ENCODE peak calls at places on chromosomes 2 and 18, in eight cellular contexts. One of them, this sample, is unnamed.
A peak's percentile ranks its signal among the peaks of the same experiment; 100 is the strongest.

GRCh38 chr2:10126627-10127026 is 4.1 kb downstream of the RRM2 start:
- DNase-seq in K562: peak; percentile 1
- DNase-seq in body of pancreas: no peak
- DNase-seq in uterus: no peak
- DNase-seq in stomach: no peak
- DNase-seq in HepG2: no peak
- DNase-seq in GM12891: no peak
- DNase-seq in heart left ventricle: no peak
- DNase-seq in this sample: peak; percentile 53

GRCh38 chr2:62663920-62664319 is 41.6 kb upstream of the EHBP1 start:
- DNase-seq in K562: no peak
- DNase-seq in body of pancreas: no peak
- DNase-seq in stomach: no peak
- DNase-seq in HepG2: no peak
- DNase-seq in GM12891: no peak
- DNase-seq in uterus: no peak
- DNase-seq in heart left ventricle: no peak
- DNase-seq in this sample: no peak

GRCh38 chr2:69767034-69767433 is 25.1 kb downstream of the ANXA4 start:
- DNase-seq in HepG2: no peak
- DNase-seq in stomach: no peak
- DNase-seq in GM12891: no peak
- DNase-seq in body of pancreas: no peak
- DNase-seq in heart left ventricle: no peak
- DNase-seq in uterus: no peak
- DNase-seq in K562: no peak
- DNase-seq in this sample: no peak

GRCh38 chr2:176129013-176129796 is at the start of gene HOXD8:
- DNase-seq in stomach: no peak
- DNase-seq in body of pancreas: no peak
- DNase-seq in GM12891: no peak
- DNase-seq in heart left ventricle: peak; percentile 47
- DNase-seq in uterus: peak; percentile 88
- DNase-seq in HepG2: no peak
- DNase-seq in K562: peak; percentile 32
- DNase-seq in this sample: peak; percentile 77

GRCh38 chr18:35968278-35968880 is 4.1 kb upstream of the RMP24 start:
- DNase-seq in HepG2: no peak
- DNase-seq in GM12891: no peak
- DNase-seq in stomach: no peak
- DNase-seq in uterus: no peak
- DNase-seq in heart left ventricle: no peak
- DNase-seq in K562: no peak
- DNase-seq in body of pancreas: no peak
- DNase-seq in this sample: no peak

GRCh38 chr2:211144078-211144477 is 587.7 kb downstream of the CPS1 start:
- DNase-seq in HepG2: no peak
- DNase-seq in GM12891: no peak
- DNase-seq in uterus: no peak
- DNase-seq in body of pancreas: no peak
- DNase-seq in K562: no peak
- DNase-seq in heart left ventricle: no peak
- DNase-seq in stomach: no peak
- DNase-seq in this sample: no peak

GRCh38 chr2:163123526-163123925 is 285.0 kb upstream of the KCNH7 start:
- DNase-seq in GM12891: no peak
- DNase-seq in heart left ventricle: no peak
- DNase-seq in K562: no peak
- DNase-seq in uterus: no peak
- DNase-seq in stomach: no peak
- DNase-seq in body of pancreas: no peak
- DNase-seq in HepG2: no peak
- DNase-seq in this sample: no peak

GRCh38 chr2:169513926-169514325 is 4.4 kb downstream of the KLHL41 start:
- DNase-seq in stomach: no peak
- DNase-seq in heart left ventricle: no peak
- DNase-seq in K562: no peak
- DNase-seq in GM12891: no peak
- DNase-seq in HepG2: peak; percentile 30
- DNase-seq in uterus: no peak
- DNase-seq in body of pancreas: no peak
- DNase-seq in this sample: no peak

GRCh38 chr2:230124792-230125452 is 56.2 kb upstream of the SLC16A14 start:
- DNase-seq in uterus: no peak
- DNase-seq in GM12891: no peak
- DNase-seq in heart left ventricle: peak; percentile 47
- DNase-seq in stomach: peak; percentile 30
- DNase-seq in HepG2: no peak
- DNase-seq in body of pancreas: no peak
- DNase-seq in K562: no peak
- DNase-seq in this sample: no peak

GRCh38 chr2:166895243-166895642 is 7.0 kb downstream of the XIRP2 start:
- DNase-seq in body of pancreas: no peak
- DNase-seq in GM12891: no peak
- DNase-seq in uterus: no peak
- DNase-seq in heart left ventricle: no peak
- DNase-seq in HepG2: no peak
- DNase-seq in K562: no peak
- DNase-seq in stomach: no peak
- DNase-seq in this sample: no peak

GRCh38 chr2:79512442-79513401 is at the start of gene CTNNA2:
- DNase-seq in K562: peak; percentile 94
- DNase-seq in HepG2: peak; percentile 46
- DNase-seq in stomach: peak; percentile 50
- DNase-seq in heart left ventricle: peak; percentile 33
- DNase-seq in body of pancreas: peak; percentile 72
- DNase-seq in uterus: no peak
- DNase-seq in GM12891: peak; percentile 78
- DNase-seq in this sample: peak; percentile 68

GRCh38 chr2:8248623-8248957 is 433.3 kb upstream of the ID2 start:
- DNase-seq in HepG2: no peak
- DNase-seq in GM12891: no peak
- DNase-seq in uterus: no peak
- DNase-seq in body of pancreas: no peak
- DNase-seq in stomach: no peak
- DNase-seq in K562: no peak
- DNase-seq in heart left ventricle: no peak
- DNase-seq in this sample: no peak

GRCh38 chr2:121164042-121164441 is 121.0 kb downstream of the TFCP2L1 start:
- DNase-seq in HepG2: no peak
- DNase-seq in stomach: no peak
- DNase-seq in K562: no peak
- DNase-seq in body of pancreas: no peak
- DNase-seq in GM12891: no peak
- DNase-seq in uterus: no peak
- DNase-seq in heart left ventricle: no peak
- DNase-seq in this sample: no peak

GRCh38 chr2:191150451-191151314 is at the start of gene STAT4:
- DNase-seq in GM12891: no peak
- DNase-seq in K562: no peak
- DNase-seq in body of pancreas: peak; percentile 48
- DNase-seq in uterus: peak; percentile 24
- DNase-seq in stomach: peak; percentile 62
- DNase-seq in HepG2: no peak
- DNase-seq in heart left ventricle: peak; percentile 36
- DNase-seq in this sample: peak; percentile 22
- TF ChIP-seq POLR2A in GM12891: peak; percentile 80
- TF ChIP-seq POLR2A in K562: no peak
- TF ChIP-seq POLR2A in body of pancreas: peak; percentile 40
- TF ChIP-seq POLR2A in uterus: no peak
- TF ChIP-seq POLR2A in stomach: no peak
- TF ChIP-seq POLR2A in HepG2: no peak
- TF ChIP-seq POLR2A in heart left ventricle: no peak
- TF ChIP-seq POLR2A in this sample: no peak

GRCh38 chr2:112481528-112482228 is at the start of gene TTL:
- DNase-seq in GM12891: peak; percentile 79
- DNase-seq in HepG2: peak; percentile 59
- DNase-seq in K562: peak; percentile 89
- DNase-seq in body of pancreas: peak; percentile 66
- DNase-seq in heart left ventricle: peak; percentile 78
- DNase-seq in stomach: peak; percentile 78
- DNase-seq in uterus: peak; percentile 58
- DNase-seq in this sample: peak; percentile 80
- TF ChIP-seq POLR2A in GM12891: no peak
- TF ChIP-seq POLR2A in HepG2: no peak
- TF ChIP-seq POLR2A in K562: peak; percentile 55
- TF ChIP-seq POLR2A in body of pancreas: no peak
- TF ChIP-seq POLR2A in heart left ventricle: no peak
- TF ChIP-seq POLR2A in stomach: no peak
- TF ChIP-seq POLR2A in uterus: peak; percentile 48
- TF ChIP-seq POLR2A in this sample: peak; percentile 55

DNA sequence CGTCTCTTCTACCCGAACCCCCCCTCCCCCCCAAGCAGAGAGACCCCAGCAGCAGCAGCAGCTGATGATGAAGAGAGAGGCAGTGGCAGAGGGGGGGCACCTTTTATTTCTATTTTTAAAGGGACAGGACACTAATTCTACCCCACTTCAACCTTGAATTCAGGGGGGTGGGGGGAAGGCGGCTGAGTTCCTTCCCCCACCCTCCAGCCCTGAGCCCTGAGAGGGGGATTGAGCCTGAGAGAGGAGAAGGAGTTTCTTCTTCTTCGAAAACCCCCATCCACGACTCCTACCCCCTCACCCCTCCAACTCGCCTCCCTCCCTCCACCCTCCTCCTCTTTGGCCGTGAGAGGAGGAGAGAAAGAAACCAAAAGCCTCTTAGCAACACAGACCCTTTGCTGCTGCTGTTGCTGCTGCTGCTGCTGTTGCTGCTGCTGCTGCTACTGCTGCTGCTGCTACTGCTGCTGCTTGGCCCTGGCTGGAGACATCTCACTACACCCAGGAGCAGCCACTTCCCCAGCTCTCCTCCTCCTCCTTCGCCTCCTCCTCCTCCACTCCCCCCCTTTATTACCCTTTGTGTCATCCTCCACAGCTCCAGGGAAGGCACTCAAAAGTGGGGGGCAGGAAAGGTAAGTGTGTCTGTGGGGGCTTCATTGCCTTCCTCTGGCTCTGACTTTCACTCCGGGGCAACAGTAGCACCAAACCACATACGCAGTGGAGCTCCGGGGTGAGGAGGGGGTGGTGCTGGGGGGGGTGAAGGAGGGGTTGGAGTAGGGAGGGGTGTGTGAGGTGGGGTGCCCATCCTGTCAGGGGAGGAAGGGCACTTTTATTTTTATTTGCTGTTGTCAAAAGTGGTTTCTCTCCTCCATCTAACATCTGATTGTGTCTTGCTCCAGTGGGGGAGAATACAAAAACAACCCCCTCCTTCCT is at the start of gene MBD5:
- DNase-seq in stomach: peak; percentile 37
- DNase-seq in body of pancreas: peak; percentile 45
- DNase-seq in HepG2: peak; percentile 35
- DNase-seq in K562: peak; percentile 17
- DNase-seq in uterus: peak; percentile 37
- DNase-seq in GM12891: peak; percentile 3
- DNase-seq in heart left ventricle: peak; percentile 40
- DNase-seq in this sample: peak; percentile 82
- TF ChIP-seq POLR2A in stomach: no peak
- TF ChIP-seq POLR2A in body of pancreas: peak; percentile 16
- TF ChIP-seq POLR2A in HepG2: no peak
- TF ChIP-seq POLR2A in K562: peak; percentile 20
- TF ChIP-seq POLR2A in uterus: no peak
- TF ChIP-seq POLR2A in GM12891: no peak
- TF ChIP-seq POLR2A in heart left ventricle: no peak
- TF ChIP-seq POLR2A in this sample: peak; percentile 45

GRCh38 chr18:46169464-46169941 is 65.3 kb downstream of the HAUS1 start:
- DNase-seq in uterus: no peak
- DNase-seq in body of pancreas: no peak
- DNase-seq in GM12891: no peak
- DNase-seq in stomach: no peak
- DNase-seq in heart left ventricle: no peak
- DNase-seq in HepG2: peak; percentile 58
- DNase-seq in K562: no peak
- DNase-seq in this sample: peak; percentile 35

GRCh38 chr18:46174317-46175039 is 70.3 kb downstream of the HAUS1 start:
- DNase-seq in HepG2: no peak
- DNase-seq in uterus: no peak
- DNase-seq in heart left ventricle: peak; percentile 44
- DNase-seq in body of pancreas: peak; percentile 14
- DNase-seq in K562: no peak
- DNase-seq in GM12891: peak; percentile 45
- DNase-seq in stomach: peak; percentile 31
- DNase-seq in this sample: peak; percentile 72

GRCh38 chr18:46171331-46171730 is 67.1 kb downstream of the HAUS1 start:
- DNase-seq in HepG2: no peak
- DNase-seq in heart left ventricle: no peak
- DNase-seq in GM12891: no peak
- DNase-seq in K562: no peak
- DNase-seq in stomach: no peak
- DNase-seq in uterus: no peak
- DNase-seq in body of pancreas: no peak
- DNase-seq in this sample: no peak

GRCh38 chr18:46179306-46179705 is 75.1 kb downstream of the HAUS1 start:
- DNase-seq in HepG2: no peak
- DNase-seq in GM12891: no peak
- DNase-seq in uterus: no peak
- DNase-seq in K562: no peak
- DNase-seq in heart left ventricle: no peak
- DNase-seq in stomach: no peak
- DNase-seq in body of pancreas: no peak
- DNase-seq in this sample: no peak

DNA sequence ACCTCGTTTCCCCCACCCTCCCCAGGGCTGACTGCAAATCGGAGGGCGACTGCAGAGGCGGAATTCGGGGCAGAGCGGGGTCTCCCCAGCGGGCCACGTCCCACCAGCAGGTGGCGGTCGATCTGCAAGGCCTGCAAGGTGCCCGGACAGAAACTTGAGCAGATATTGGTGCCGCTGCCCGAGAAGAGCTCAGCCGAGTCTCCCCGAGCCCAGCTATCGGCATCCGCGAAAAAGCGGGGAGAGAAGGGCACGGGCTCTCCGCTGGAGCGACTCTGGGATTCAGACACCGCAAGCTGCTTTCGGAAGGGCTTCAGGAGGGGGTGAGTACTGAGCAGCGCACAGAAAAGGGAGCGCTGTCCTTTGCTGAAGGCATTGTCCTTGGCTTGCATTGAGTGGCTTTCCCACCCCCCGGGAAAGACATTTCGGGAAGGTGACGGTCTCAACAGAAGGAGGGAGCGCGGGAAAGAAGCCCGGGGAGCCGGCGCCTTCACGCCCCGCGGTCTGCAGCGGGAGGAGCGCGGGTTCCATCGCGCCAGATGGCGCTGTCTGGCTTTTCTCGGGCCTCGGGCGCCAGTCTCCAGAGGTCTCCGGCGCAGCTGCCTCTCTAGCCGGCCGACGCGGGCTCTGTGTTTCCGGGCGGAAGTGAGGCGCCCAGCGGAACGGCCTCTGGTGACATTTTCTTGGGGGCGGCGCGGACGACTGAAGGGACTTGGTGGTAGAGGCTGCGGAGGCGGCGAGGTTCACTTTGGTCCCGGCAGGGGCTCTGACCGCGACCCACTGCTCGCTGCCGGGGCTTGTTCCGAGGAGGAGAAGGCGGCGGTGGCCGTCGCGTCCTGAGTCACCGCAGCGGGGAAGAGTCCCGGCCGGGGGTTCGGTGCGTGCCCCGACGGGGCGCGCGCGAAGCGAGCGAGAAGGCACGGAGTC is 69.5 kb downstream of the HAUS1 start:
- DNase-seq in stomach: peak; percentile 93
- DNase-seq in GM12891: peak; percentile 92
- DNase-seq in uterus: peak; percentile 83
- DNase-seq in K562: peak; percentile 79
- DNase-seq in body of pancreas: peak; percentile 91
- DNase-seq in HepG2: peak; percentile 87
- DNase-seq in heart left ventricle: peak; percentile 96
- DNase-seq in this sample: peak; percentile 96
- TF ChIP-seq POLR2A in stomach: peak; percentile 28
- TF ChIP-seq POLR2A in GM12891: peak; percentile 94
- TF ChIP-seq POLR2A in uterus: peak; percentile 62
- TF ChIP-seq POLR2A in K562: peak; percentile 76
- TF ChIP-seq POLR2A in body of pancreas: peak; percentile 84
- TF ChIP-seq POLR2A in HepG2: peak; percentile 87
- TF ChIP-seq POLR2A in heart left ventricle: no peak
- TF ChIP-seq POLR2A in this sample: peak; percentile 84